ENCODE peak calls at places on chromosomes 13 and 19, in nine cellular contexts. One of them, this sample, is unnamed.

GRCh38 chr13:90750021-90750420 is 597.5 kb upstream of the MIR17HG start:
- DNase-seq in Peyer's patch: no peak
- DNase-seq in heart left ventricle: no peak
- DNase-seq in mucosa of descending colon: no peak
- DNase-seq in DND-41: no peak
- DNase-seq in psoas muscle: no peak
- DNase-seq in esophagus squamous epithelium: no peak
- DNase-seq in AG09309: no peak
- DNase-seq in GM23338: no peak
- DNase-seq in this sample: no peak

GRCh38 chr13:19601749-19602725 is 31.4 kb upstream of the MPHOSPH8 start:
- DNase-seq in heart left ventricle: peak
- DNase-seq in esophagus squamous epithelium: no peak
- DNase-seq in Peyer's patch: peak
- DNase-seq in DND-41: no peak
- DNase-seq in GM23338: peak
- DNase-seq in AG09309: no peak
- DNase-seq in psoas muscle: no peak
- DNase-seq in mucosa of descending colon: peak
- DNase-seq in this sample: peak

GRCh38 chr19:2524840-2525723 is 49.2 kb downstream of the GADD45B start:
- DNase-seq in DND-41: no peak
- DNase-seq in mucosa of descending colon: no peak
- DNase-seq in esophagus squamous epithelium: no peak
- DNase-seq in heart left ventricle: no peak
- DNase-seq in GM23338: peak
- DNase-seq in Peyer's patch: no peak
- DNase-seq in psoas muscle: peak
- DNase-seq in AG09309: no peak
- DNase-seq in this sample: no peak

GRCh38 chr13:86563308-86563707 is 764.1 kb upstream of the SLITRK6 start:
- DNase-seq in AG09309: no peak
- DNase-seq in DND-41: no peak
- DNase-seq in psoas muscle: no peak
- DNase-seq in esophagus squamous epithelium: no peak
- DNase-seq in Peyer's patch: no peak
- DNase-seq in heart left ventricle: no peak
- DNase-seq in GM23338: no peak
- DNase-seq in mucosa of descending colon: no peak
- DNase-seq in this sample: no peak

GRCh38 chr13:80873589-80873988 is 532.7 kb upstream of the SPRY2 start:
- DNase-seq in AG09309: no peak
- DNase-seq in DND-41: peak
- DNase-seq in heart left ventricle: no peak
- DNase-seq in Peyer's patch: peak
- DNase-seq in esophagus squamous epithelium: no peak
- DNase-seq in GM23338: no peak
- DNase-seq in psoas muscle: no peak
- DNase-seq in mucosa of descending colon: peak
- DNase-seq in this sample: peak

GRCh38 chr19:33403221-33403972 is 29.9 kb downstream of the CEBPG start:
- DNase-seq in esophagus squamous epithelium: no peak
- DNase-seq in GM23338: no peak
- DNase-seq in psoas muscle: peak
- DNase-seq in heart left ventricle: no peak
- DNase-seq in DND-41: no peak
- DNase-seq in mucosa of descending colon: peak
- DNase-seq in Peyer's patch: peak
- DNase-seq in AG09309: no peak
- DNase-seq in this sample: no peak

GRCh38 chr19:52992109-52993004 is 21.4 kb upstream of the ERVV-1 start:
- DNase-seq in GM23338: peak
- DNase-seq in mucosa of descending colon: peak
- DNase-seq in Peyer's patch: peak
- DNase-seq in DND-41: no peak
- DNase-seq in AG09309: no peak
- DNase-seq in esophagus squamous epithelium: no peak
- DNase-seq in heart left ventricle: peak
- DNase-seq in psoas muscle: no peak
- DNase-seq in this sample: no peak

GRCh38 chr19:12801466-12802266 is at the start of the genes PRDX2 and THSD8:
- DNase-seq in esophagus squamous epithelium: no peak
- DNase-seq in heart left ventricle: peak
- DNase-seq in Peyer's patch: peak
- DNase-seq in DND-41: peak
- DNase-seq in AG09309: no peak
- DNase-seq in psoas muscle: peak
- DNase-seq in mucosa of descending colon: peak
- DNase-seq in GM23338: peak
- DNase-seq in this sample: peak

GRCh38 chr13:100707818-100708740 is 33.5 kb upstream of the TMTC4 start:
- DNase-seq in psoas muscle: no peak
- DNase-seq in esophagus squamous epithelium: no peak
- DNase-seq in DND-41: no peak
- DNase-seq in Peyer's patch: no peak
- DNase-seq in mucosa of descending colon: no peak
- DNase-seq in GM23338: no peak
- DNase-seq in heart left ventricle: no peak
- DNase-seq in AG09309: no peak
- DNase-seq in this sample: no peak

GRCh38 chr13:95298169-95298940 is 2.9 kb downstream of the ABCC4 start:
- DNase-seq in esophagus squamous epithelium: no peak
- DNase-seq in Peyer's patch: no peak
- DNase-seq in heart left ventricle: no peak
- DNase-seq in AG09309: no peak
- DNase-seq in mucosa of descending colon: no peak
- DNase-seq in DND-41: no peak
- DNase-seq in psoas muscle: no peak
- DNase-seq in GM23338: no peak
- DNase-seq in this sample: no peak

DNA sequence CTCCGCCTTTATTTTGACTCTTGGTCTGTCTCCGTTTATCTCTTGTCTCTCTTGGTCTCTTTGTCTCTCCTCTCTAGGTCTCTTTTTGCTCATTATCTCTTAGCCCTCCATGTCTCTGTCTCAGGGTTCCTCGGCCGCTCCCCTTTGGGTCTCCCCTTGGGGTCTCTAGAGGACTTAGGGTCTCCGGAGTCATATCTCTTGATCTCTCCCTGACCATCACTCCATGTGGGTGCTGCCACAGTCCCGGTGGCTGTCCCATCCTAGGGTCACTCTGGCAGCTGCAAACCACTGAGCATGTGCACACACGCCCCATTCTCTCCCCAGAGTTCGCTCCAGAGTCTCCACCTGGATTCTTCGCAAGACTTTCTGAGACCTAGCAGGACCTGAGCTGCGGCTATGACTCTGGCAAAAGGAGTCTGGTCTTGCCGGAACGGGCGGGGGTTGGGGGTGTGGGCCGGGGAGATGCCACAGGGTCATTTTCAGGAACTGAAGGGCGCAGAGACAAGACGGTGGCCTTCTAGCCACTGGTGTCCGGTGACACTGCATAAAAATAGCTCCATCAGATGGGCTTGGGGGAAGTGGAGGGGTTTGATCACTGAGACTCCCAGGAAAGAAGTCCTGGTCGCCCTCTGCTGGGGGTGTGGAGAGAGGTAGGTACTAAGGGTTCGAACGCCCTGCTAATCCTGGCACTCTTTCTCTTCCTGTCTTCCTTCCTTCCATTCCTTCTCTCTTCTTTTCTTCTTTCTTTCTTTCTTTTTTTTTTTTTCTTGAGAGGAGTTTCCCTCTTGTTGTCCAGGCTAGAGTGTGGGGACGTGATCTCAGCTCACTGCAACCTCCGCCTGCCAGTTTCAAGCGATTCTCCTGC is 1.2 kb upstream of the KCNA7 start:
- DNase-seq in Peyer's patch: no peak
- DNase-seq in DND-41: peak
- DNase-seq in GM23338: peak
- DNase-seq in esophagus squamous epithelium: no peak
- DNase-seq in AG09309: no peak
- DNase-seq in heart left ventricle: no peak
- DNase-seq in mucosa of descending colon: no peak
- DNase-seq in psoas muscle: peak
- DNase-seq in this sample: no peak
- TF ChIP-seq CTCF in Peyer's patch: no peak
- TF ChIP-seq CTCF in DND-41: peak
- TF ChIP-seq CTCF in GM23338: peak
- TF ChIP-seq CTCF in esophagus squamous epithelium: no peak
- TF ChIP-seq CTCF in AG09309: peak
- TF ChIP-seq CTCF in heart left ventricle: no peak
- TF ChIP-seq CTCF in mucosa of descending colon: no peak
- TF ChIP-seq CTCF in psoas muscle: peak
- TF ChIP-seq CTCF in this sample: peak

GRCh38 chr13:99432637-99433542 is 68.4 kb upstream of the TM9SF2 start:
- DNase-seq in mucosa of descending colon: peak
- DNase-seq in Peyer's patch: peak
- DNase-seq in AG09309: no peak
- DNase-seq in DND-41: peak
- DNase-seq in GM23338: peak
- DNase-seq in psoas muscle: peak
- DNase-seq in esophagus squamous epithelium: peak
- DNase-seq in heart left ventricle: peak
- DNase-seq in this sample: peak
- H3K4me3 ChIP-seq in mucosa of descending colon: no peak
- H3K4me3 ChIP-seq in Peyer's patch: peak
- H3K4me3 ChIP-seq in AG09309: peak
- H3K4me3 ChIP-seq in DND-41: no peak
- H3K4me3 ChIP-seq in GM23338: no peak
- H3K4me3 ChIP-seq in psoas muscle: peak
- H3K4me3 ChIP-seq in esophagus squamous epithelium: peak
- H3K4me3 ChIP-seq in heart left ventricle: peak
- H3K4me3 ChIP-seq in this sample: peak

DNA sequence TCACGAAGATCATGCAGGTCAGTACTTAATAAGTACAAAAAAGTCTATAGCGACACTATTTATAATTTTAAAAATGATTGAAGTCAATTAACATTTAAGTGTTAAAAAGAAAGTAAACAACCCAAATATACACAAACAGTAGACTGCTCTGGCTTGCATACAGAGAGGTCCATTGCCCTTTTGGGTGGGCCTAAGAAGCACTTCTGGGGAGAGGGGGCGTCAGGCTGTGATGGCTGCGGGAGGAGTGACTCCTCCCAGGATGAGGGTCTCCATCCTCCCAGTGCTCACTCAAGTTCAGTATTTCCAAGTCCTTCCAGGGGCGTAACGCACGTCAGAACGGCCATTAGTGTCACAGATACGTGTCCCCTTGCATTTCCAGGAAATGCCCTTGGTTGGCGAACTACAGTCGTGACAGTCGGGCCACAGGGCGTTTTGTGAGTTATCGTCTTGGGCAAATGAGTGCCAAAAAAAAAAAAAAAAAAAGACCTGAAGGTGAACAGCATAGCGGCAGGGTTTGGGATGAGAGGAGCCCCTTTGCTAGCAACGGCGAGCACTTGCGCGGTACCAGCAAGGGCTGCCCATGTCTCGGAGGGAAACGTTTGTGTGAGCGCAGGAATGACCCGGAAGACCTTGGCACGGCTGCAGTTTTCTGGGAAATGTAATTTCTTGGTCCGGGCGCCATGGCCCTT is at the start of gene SCGB2B2:
- DNase-seq in DND-41: peak
- DNase-seq in GM23338: peak
- DNase-seq in Peyer's patch: no peak
- DNase-seq in mucosa of descending colon: no peak
- DNase-seq in heart left ventricle: no peak
- DNase-seq in AG09309: peak
- DNase-seq in psoas muscle: no peak
- DNase-seq in esophagus squamous epithelium: no peak
- DNase-seq in this sample: peak
- TF ChIP-seq CTCF in DND-41: peak
- TF ChIP-seq CTCF in GM23338: no peak
- TF ChIP-seq CTCF in Peyer's patch: peak
- TF ChIP-seq CTCF in mucosa of descending colon: no peak
- TF ChIP-seq CTCF in heart left ventricle: no peak
- TF ChIP-seq CTCF in AG09309: peak
- TF ChIP-seq CTCF in psoas muscle: peak
- TF ChIP-seq CTCF in esophagus squamous epithelium: no peak
- TF ChIP-seq CTCF in this sample: peak

GRCh38 chr19:45863840-45864628 is at the start of gene FOXA3:
- DNase-seq in heart left ventricle: no peak
- DNase-seq in Peyer's patch: peak
- DNase-seq in mucosa of descending colon: peak
- DNase-seq in GM23338: peak
- DNase-seq in AG09309: no peak
- DNase-seq in esophagus squamous epithelium: no peak
- DNase-seq in DND-41: no peak
- DNase-seq in psoas muscle: peak
- DNase-seq in this sample: peak

GRCh38 chr19:45862271-45862563 is 730 bp downstream of the SYMPK start:
- DNase-seq in Peyer's patch: no peak
- DNase-seq in mucosa of descending colon: no peak
- DNase-seq in DND-41: no peak
- DNase-seq in GM23338: no peak
- DNase-seq in heart left ventricle: no peak
- DNase-seq in AG09309: no peak
- DNase-seq in psoas muscle: no peak
- DNase-seq in esophagus squamous epithelium: no peak
- DNase-seq in this sample: no peak

GRCh38 chr19:45863335-45863839 is 440 bp upstream of the SYMPK start:
- DNase-seq in AG09309: no peak
- DNase-seq in mucosa of descending colon: no peak
- DNase-seq in esophagus squamous epithelium: no peak
- DNase-seq in DND-41: no peak
- DNase-seq in heart left ventricle: no peak
- DNase-seq in GM23338: no peak
- DNase-seq in Peyer's patch: no peak
- DNase-seq in psoas muscle: no peak
- DNase-seq in this sample: no peak

GRCh38 chr19:45862564-45863334 is at the start of gene SYMPK:
- DNase-seq in GM23338: peak
- DNase-seq in Peyer's patch: peak
- DNase-seq in esophagus squamous epithelium: peak
- DNase-seq in AG09309: peak
- DNase-seq in heart left ventricle: peak
- DNase-seq in mucosa of descending colon: peak
- DNase-seq in psoas muscle: peak
- DNase-seq in DND-41: peak
- DNase-seq in this sample: peak

DNA sequence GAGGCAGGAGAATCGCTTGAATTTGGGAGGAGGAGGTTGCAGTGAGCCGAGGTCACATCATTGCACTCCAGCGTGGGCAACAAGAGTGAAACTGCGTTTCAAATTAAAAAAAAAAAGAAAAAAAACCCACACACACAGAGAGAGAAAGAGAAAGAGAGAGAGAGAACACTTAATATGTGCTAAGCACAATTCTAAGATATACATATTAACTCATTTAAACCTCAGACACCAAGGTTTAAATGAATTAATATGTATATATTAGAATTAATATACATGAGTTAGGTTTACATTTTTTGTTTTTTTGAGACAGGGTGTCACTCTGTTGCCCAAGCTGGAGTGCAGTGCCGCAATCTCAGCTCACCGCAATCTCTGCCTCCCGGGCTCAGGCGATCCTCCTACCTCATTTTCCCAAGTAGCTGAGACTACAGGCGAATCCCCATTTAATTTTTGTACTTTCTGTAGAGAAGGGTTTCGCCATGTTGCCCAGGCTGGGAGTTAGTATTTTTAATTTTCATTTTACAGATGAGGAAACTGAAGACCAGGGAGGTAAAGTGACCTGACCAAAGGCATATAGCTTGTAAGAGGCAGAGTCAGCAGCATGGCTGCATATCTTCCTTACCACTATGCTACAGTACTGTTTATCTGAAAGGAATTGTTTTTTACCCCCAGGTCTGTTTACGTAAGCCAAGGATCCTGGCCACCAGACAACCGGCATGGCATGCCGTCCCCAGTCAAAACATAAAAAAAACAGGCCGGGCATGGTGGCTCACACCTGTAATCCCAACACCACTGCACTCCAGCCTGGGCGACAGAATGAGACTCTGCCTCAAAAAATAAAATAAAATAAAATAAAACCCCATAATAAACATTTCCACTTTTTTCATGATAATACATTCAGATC is 2.3 kb downstream of the SYMPK start:
- DNase-seq in esophagus squamous epithelium: no peak
- DNase-seq in psoas muscle: no peak
- DNase-seq in GM23338: no peak
- DNase-seq in Peyer's patch: no peak
- DNase-seq in DND-41: no peak
- DNase-seq in mucosa of descending colon: no peak
- DNase-seq in heart left ventricle: no peak
- DNase-seq in AG09309: no peak
- DNase-seq in this sample: no peak
- H3K4me3 ChIP-seq in esophagus squamous epithelium: no peak
- H3K4me3 ChIP-seq in psoas muscle: no peak
- H3K4me3 ChIP-seq in GM23338: no peak
- H3K4me3 ChIP-seq in Peyer's patch: no peak
- H3K4me3 ChIP-seq in DND-41: no peak
- H3K4me3 ChIP-seq in mucosa of descending colon: no peak
- H3K4me3 ChIP-seq in heart left ventricle: no peak
- H3K4me3 ChIP-seq in AG09309: no peak
- H3K4me3 ChIP-seq in this sample: peak